ENCODE peak calls at places on chromosomes 5 and 9, in six cellular contexts. D is endothelial cell of umbilical vein, P is A549, G is HepG2, N is GM12878, S is K562. U is an unnamed sample.

GRCh38 chr9:93122721-93123221 is 11.3 kb downstream of the NINJ1 start:
- DNase-seq in D (no peak), P (no peak), G (no peak), N (no peak), S (no peak), U (no peak)

GRCh38 chr9:125439434-125440272 is 178.0 kb downstream of the GAPVD1 start:
- DNase-seq in D (no peak), P (no peak), G (no peak), N (no peak), S (no peak), U (no peak)

GRCh38 chr5:163385276-163385675 is 52.1 kb upstream of the CCNG1 start:
- DNase-seq in D (no peak), P (no peak), G (no peak), N (no peak), S (no peak), U (no peak)

GRCh38 chr5:142717582-142718215 is 31.8 kb upstream of the FGF1 start:
- DNase-seq in D (peak; percentile 76), P (peak; percentile 33), G (peak; percentile 52), N (no peak), S (no peak), U (peak; percentile 66)

GRCh38 chr5:141735823-141736222 is 53.8 kb upstream of the ARAP3 start:
- DNase-seq in D (no peak), P (no peak), G (no peak), N (no peak), S (no peak), U (no peak)

GRCh38 chr9:117114768-117115167 is 300.1 kb downstream of the ASTN2 start:
- DNase-seq in D (no peak), P (no peak), G (no peak), N (no peak), S (no peak), U (peak; percentile 2)

GRCh38 chr5:138716456-138716924 is 36.7 kb upstream of the CTNNA1 start:
- DNase-seq in D (no peak), P (no peak), G (peak; percentile 39), N (no peak), S (no peak), U (no peak)

GRCh38 chr9:86099695-86100364 is 472 bp upstream of the GOLM1 start:
- DNase-seq in D (peak; percentile 50), P (peak; percentile 77), G (no peak), N (no peak), S (no peak), U (peak; percentile 76)

GRCh38 chr9:35649431-35650340 is 1.0 kb downstream of the SIT1 start:
- DNase-seq in D (no peak), P (no peak), G (no peak), N (no peak), S (peak; percentile 26), U (peak; percentile 95)

GRCh38 chr9:72362118-72362531 is 2.9 kb downstream of the ZFAND5 start:
- DNase-seq in D (peak; percentile 42), P (no peak), G (peak; percentile 35), N (no peak), S (no peak), U (no peak)

GRCh38 chr9:77898864-77899263 is 132.7 kb downstream of the GNAQ start:
- DNase-seq in D (peak; percentile 48), P (no peak), G (no peak), N (no peak), S (no peak), U (no peak)

GRCh38 chr9:79057576-79057975 is 514.2 kb upstream of the TLE4 start:
- DNase-seq in D (no peak), P (no peak), G (no peak), N (no peak), S (no peak), U (no peak)

GRCh38 chr5:104793031-104793430 is 1230.4 kb upstream of the NUDT12 start:
- DNase-seq in D (no peak), P (no peak), G (no peak), N (no peak), S (no peak), U (no peak)

GRCh38 chr5:9454012-9454481 is 91.8 kb downstream of the SEMA5A start:
- DNase-seq in D (no peak), P (no peak), G (no peak), N (no peak), S (no peak), U (no peak)

GRCh38 chr9:16519001-16519400 is 351.5 kb downstream of the BNC2 start:
- DNase-seq in D (no peak), P (no peak), G (no peak), N (no peak), S (no peak), U (no peak)

GRCh38 chr5:36215910-36216309 is 25.8 kb downstream of the NADK2 start:
- DNase-seq in D (no peak), P (no peak), G (no peak), N (no peak), S (no peak), U (no peak)

GRCh38 chr5:178467261-178468195 is 122.7 kb downstream of the COL23A1 start:
- DNase-seq in D (peak; percentile 29), P (no peak), G (no peak), N (no peak), S (no peak), U (peak; percentile 89)

GRCh38 chr5:150993836-150994412 is 26.5 kb upstream of the GPX3 start:
- DNase-seq in D (no peak), P (no peak), G (no peak), N (no peak), S (no peak), U (no peak)

GRCh38 chr5:74206571-74207550 is 433.7 kb downstream of the ENC1 start:
- DNase-seq in D (peak; percentile 85), P (no peak), G (no peak), N (no peak), S (no peak), U (no peak)

GRCh38 chr9:114238919-114239879 is 83.7 kb upstream of the ORM1 start:
- DNase-seq in D (peak; percentile 51), P (peak; percentile 28), G (peak; percentile 20), N (no peak), S (peak; percentile 91), U (peak; percentile 56)

GRCh38 chr5:131609774-131610173 is 25.3 kb downstream of the RAPGEF6 start:
- DNase-seq in D (no peak), P (no peak), G (peak; percentile 92), N (no peak), S (no peak), U (no peak)

GRCh38 chr5:673837-674629 is 19.1 kb downstream of the TPPP start:
- DNase-seq in D (no peak), P (no peak), G (no peak), N (no peak), S (no peak), U (peak; percentile 35)

GRCh38 chr5:125113328-125113727 is 366.9 kb upstream of the ZNF608 start:
- DNase-seq in D (no peak), P (no peak), G (no peak), N (peak; percentile 48), S (no peak), U (peak; percentile 4)

GRCh38 chr9:90024419-90024818 is 419.6 kb downstream of the GADD45G start:
- DNase-seq in D (no peak), P (no peak), G (no peak), N (no peak), S (no peak), U (no peak)

GRCh38 chr5:138884554-138884953 is 9.4 kb upstream of the LRRTM2 start:
- DNase-seq in D (no peak), P (no peak), G (no peak), N (no peak), S (no peak), U (no peak)

GRCh38 chr5:83433891-83434290 is 37.7 kb upstream of the VCAN start:
- DNase-seq in D (no peak), P (no peak), G (no peak), N (no peak), S (no peak), U (no peak)

DNA sequence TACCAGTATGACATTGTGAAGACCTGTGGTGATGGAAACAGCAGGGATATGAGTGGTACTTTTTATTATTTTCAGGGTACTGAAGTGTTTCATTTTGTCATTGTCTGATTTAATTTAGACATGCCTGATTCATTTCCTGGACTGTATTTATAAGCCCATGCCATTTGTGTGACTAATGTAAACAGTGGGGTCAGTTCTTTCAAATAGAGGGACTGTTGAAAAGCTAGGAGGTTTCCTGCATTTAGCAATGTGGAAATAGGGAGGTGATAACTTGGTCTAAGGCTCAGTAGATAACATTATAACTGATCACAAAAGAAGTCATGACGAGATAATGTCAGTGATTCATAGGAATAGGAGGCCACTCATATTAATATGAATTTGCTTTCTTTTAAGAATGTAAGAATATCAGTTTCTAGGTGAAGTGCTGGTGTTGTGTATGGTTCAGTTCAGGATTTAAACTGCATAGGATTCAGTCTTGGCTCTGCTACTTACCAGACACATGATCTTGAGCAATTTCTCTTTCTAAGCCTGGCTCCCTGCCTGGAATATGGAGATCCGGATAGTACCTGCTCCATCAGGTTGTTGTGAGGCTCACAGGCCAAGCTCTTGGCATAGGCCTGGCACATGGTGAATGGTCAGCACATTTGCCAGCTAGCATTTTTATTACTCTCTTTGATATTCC is 7.5 kb downstream of the RASGRF2 start:
- DNase-seq in D (peak; percentile 94), P (peak; percentile 44), G (peak; percentile 88), N (no peak), S (no peak), U (no peak)
- TF ChIP-seq MAX in D (peak; percentile 19), P (peak; percentile 42), G (no peak), N (no peak), S (no peak), U (no peak)

GRCh38 chr9:97312556-97312955 is 5.1 kb downstream of the CCDC180 start:
- DNase-seq in D (no peak), P (no peak), G (no peak), N (no peak), S (no peak), U (no peak)

GRCh38 chr9:97310023-97310422 is 2.6 kb downstream of the CCDC180 start:
- DNase-seq in D (no peak), P (no peak), G (no peak), N (no peak), S (no peak), U (no peak)

GRCh38 chr9:97309260-97309659 is 1.8 kb downstream of the CCDC180 start:
- DNase-seq in D (no peak), P (no peak), G (no peak), N (no peak), S (no peak), U (no peak)

GRCh38 chr9:97312101-97312500 is 4.6 kb downstream of the CCDC180 start:
- DNase-seq in D (no peak), P (no peak), G (no peak), N (no peak), S (no peak), U (no peak)

DNA sequence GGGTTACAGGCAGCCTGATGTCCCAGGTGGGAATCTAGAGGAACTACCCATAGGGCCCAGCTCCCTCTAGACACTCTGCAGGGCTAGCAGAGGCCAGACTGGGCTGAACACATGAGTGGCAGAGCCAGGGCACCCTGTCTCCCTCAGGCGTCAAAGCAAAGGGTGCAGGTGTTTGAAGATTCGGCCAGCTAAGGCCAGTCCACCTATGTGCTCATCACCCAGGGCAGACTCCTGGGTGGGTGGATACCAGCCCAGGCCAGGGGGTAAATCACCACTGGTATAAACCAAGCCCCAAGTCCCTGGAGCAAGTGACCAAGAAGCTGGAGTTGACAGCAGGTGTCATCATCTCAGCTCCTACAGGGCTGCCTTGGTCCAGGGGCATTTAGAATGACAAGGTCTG is 3.4 kb downstream of the CCDC180 start:
- DNase-seq in D (no peak), P (no peak), G (no peak), N (no peak), S (no peak), U (no peak)
- H3K4me3 ChIP-seq in D (no peak overlapping the region), P (no peak overlapping the region), G (no peak overlapping the region), N (no peak overlapping the region), S (no peak overlapping the region), U (no peak overlapping the region)

GRCh38 chr9:134209731-134210311 is 45.5 kb upstream of the RNU6ATAC start:
- DNase-seq in D (no peak), P (no peak), G (no peak), N (no peak), S (no peak), U (no peak)
- TF ChIP-seq MYC in D (no peak), P (no peak), G (no peak), N (no peak), S (no peak), U (no peak)

GRCh38 chr9:5582835-5583195 is 46.1 kb upstream of the RIC1 start:
- DNase-seq in D (no peak), P (no peak), G (no peak), N (peak; percentile 91), S (no peak), U (no peak)
- TF ChIP-seq MAX in D (peak; percentile 17), P (no peak), G (no peak), N (peak; percentile 56), S (no peak), U (no peak)